ENCODE peak calls at places on chromosome 13, in seven cellular contexts. U, I, E, F, J, W and K are unnamed samples.

GRCh38 chr13:100464006-100464405 is 124.6 kb downstream of the GGACT start:
- DNase-seq in I (no peak), F (no peak), U (no peak), J (no peak), W (peak; percentile 23), E (no peak), K (no peak)

GRCh38 chr13:93861818-93862217 is 617.7 kb downstream of the DCT start:
- DNase-seq in F (no peak), I (peak; percentile 68), J (no peak), U (no peak), W (peak; percentile 94), E (no peak), K (no peak)

GRCh38 chr13:30702006-30702405 is 33.3 kb upstream of the ALOX5AP start:
- DNase-seq in W (no peak), J (no peak), I (no peak), E (no peak), U (no peak), F (no peak), K (no peak)

GRCh38 chr13:113744197-113745000 is 14.6 kb upstream of the TMEM255B start:
- DNase-seq in W (no peak), F (peak; percentile 38), J (no peak), I (no peak), U (no peak), E (no peak), K (no peak)

GRCh38 chr13:94157705-94158218 is 321.7 kb downstream of the DCT start:
- DNase-seq in F (no peak), I (no peak), J (no peak), W (no peak), E (no peak), U (no peak), K (no peak)

GRCh38 chr13:81302125-81302524 is 961.2 kb upstream of the SPRY2 start:
- DNase-seq in J (no peak), U (no peak), I (no peak), F (no peak), W (no peak), E (no peak), K (no peak)

GRCh38 chr13:113552786-113553540 is 31.6 kb upstream of the TFDP1 start:
- DNase-seq in I (no peak), F (no peak), J (no peak), W (no peak), U (no peak), E (no peak), K (no peak)

GRCh38 chr13:75603038-75603437 is 33.1 kb upstream of the LMO7 start:
- DNase-seq in E (no peak), J (no peak), U (no peak), W (no peak), I (no peak), F (no peak), K (no peak)

GRCh38 chr13:111488466-111489132 is 168.2 kb downstream of the TEX29 start:
- DNase-seq in I (no peak), W (no peak), J (no peak), F (peak; percentile 14), U (no peak), E (no peak), K (no peak)

GRCh38 chr13:108573455-108573854 is 56.0 kb upstream of the MYO16 start:
- DNase-seq in J (no peak), E (no peak), U (no peak), F (no peak), I (no peak), W (no peak), K (no peak)

GRCh38 chr13:95296326-95296939 is 4.8 kb downstream of the ABCC4 start:
- DNase-seq in I (no peak), U (peak; percentile 11), E (peak; percentile 1), W (no peak), F (peak; percentile 72), J (peak; percentile 24), K (no peak)

GRCh38 chr13:99970761-99971575 is 599 bp downstream of the ZIC5 start:
- DNase-seq in I (peak; percentile 76), W (no peak), F (peak; percentile 61), J (no peak), E (no peak), U (no peak), K (no peak)